ENCODE peak calls at places on chromosomes 16 and 17, in six cellular contexts. One of them, this sample, is unnamed. For H3K27me3 and H3K36me3, the result is how much of the 10 kb centered on the place peaks cover.

GRCh38 chr16:4795828-4796572 is 831 bp downstream of the SMIM22 start:
- DNase-seq in aorta: no peak
- DNase-seq in right atrium auricular region: no peak
- DNase-seq in psoas muscle: no peak
- DNase-seq in H7: no peak
- DNase-seq in tibial artery: no peak
- DNase-seq in this sample: no peak

GRCh38 chr16:68234188-68235104 is 1.5 kb downstream of the ESRP2 start:
- DNase-seq in aorta: no peak
- DNase-seq in right atrium auricular region: no peak
- DNase-seq in psoas muscle: peak
- DNase-seq in H7: peak
- DNase-seq in tibial artery: no peak
- DNase-seq in this sample: no peak

GRCh38 chr16:582218-582613 is 7.7 kb upstream of the RAB40C start:
- DNase-seq in aorta: no peak
- DNase-seq in right atrium auricular region: no peak
- DNase-seq in psoas muscle: no peak
- DNase-seq in H7: peak
- DNase-seq in tibial artery: no peak
- DNase-seq in this sample: no peak

GRCh38 chr17:76121932-76122383 is 18.4 kb upstream of the EXOC7 start:
- DNase-seq in aorta: peak
- DNase-seq in right atrium auricular region: no peak
- DNase-seq in psoas muscle: peak
- DNase-seq in H7: peak
- DNase-seq in tibial artery: no peak
- DNase-seq in this sample: no peak

GRCh38 chr16:80788016-80788415 is 16.4 kb downstream of the CDYL2 start:
- DNase-seq in aorta: no peak
- DNase-seq in right atrium auricular region: no peak
- DNase-seq in psoas muscle: no peak
- DNase-seq in H7: no peak
- DNase-seq in tibial artery: no peak
- DNase-seq in this sample: no peak

GRCh38 chr17:20938244-20938643 is 104.6 kb downstream of the USP22 start:
- DNase-seq in aorta: no peak
- DNase-seq in right atrium auricular region: no peak
- DNase-seq in psoas muscle: no peak
- DNase-seq in H7: peak
- DNase-seq in tibial artery: no peak
- DNase-seq in this sample: no peak

GRCh38 chr16:70157477-70158260 is 15.9 kb upstream of the CLEC18C start:
- DNase-seq in aorta: peak
- DNase-seq in right atrium auricular region: no peak
- DNase-seq in psoas muscle: no peak
- DNase-seq in H7: peak
- DNase-seq in tibial artery: no peak
- DNase-seq in this sample: no peak

GRCh38 chr17:66945451-66945850 is 19.1 kb upstream of the CACNG4 start:
- DNase-seq in aorta: no peak
- DNase-seq in right atrium auricular region: no peak
- DNase-seq in psoas muscle: peak
- DNase-seq in H7: no peak
- DNase-seq in tibial artery: no peak
- DNase-seq in this sample: peak

GRCh38 chr17:74283371-74283673 is 9.3 kb downstream of the DNAI2 start:
- DNase-seq in aorta: no peak
- DNase-seq in right atrium auricular region: no peak
- DNase-seq in psoas muscle: no peak
- DNase-seq in H7: no peak
- DNase-seq in tibial artery: no peak
- DNase-seq in this sample: no peak

GRCh38 chr17:77423589-77424451 is 283.1 kb downstream of the SEC14L1 start:
- DNase-seq in aorta: peak
- DNase-seq in right atrium auricular region: peak
- DNase-seq in psoas muscle: peak
- DNase-seq in H7: no peak
- DNase-seq in tibial artery: peak
- DNase-seq in this sample: no peak

GRCh38 chr16:53061701-53062159 is 6.9 kb downstream of the CHD9 start:
- DNase-seq in aorta: no peak
- DNase-seq in right atrium auricular region: no peak
- DNase-seq in psoas muscle: no peak
- DNase-seq in H7: no peak
- DNase-seq in tibial artery: peak
- DNase-seq in this sample: no peak

GRCh38 chr17:80636356-80637285 is 92.0 kb downstream of the RPTOR start:
- DNase-seq in aorta: no peak
- DNase-seq in right atrium auricular region: no peak
- DNase-seq in psoas muscle: no peak
- DNase-seq in H7: no peak
- DNase-seq in tibial artery: no peak
- DNase-seq in this sample: no peak

GRCh38 chr17:65442691-65443090 is 118.8 kb downstream of the AXIN2 start:
- DNase-seq in aorta: no peak
- DNase-seq in right atrium auricular region: no peak
- DNase-seq in psoas muscle: no peak
- DNase-seq in H7: no peak
- DNase-seq in tibial artery: no peak
- DNase-seq in this sample: no peak

GRCh38 chr17:42562845-42563509 is 1.0 kb downstream of the COASY start:
- DNase-seq in aorta: peak
- DNase-seq in right atrium auricular region: no peak
- DNase-seq in psoas muscle: peak
- DNase-seq in H7: peak
- DNase-seq in tibial artery: no peak
- DNase-seq in this sample: no peak

GRCh38 chr16:24758373-24758772 is 28.9 kb downstream of the TNRC6A start:
- DNase-seq in aorta: no peak
- DNase-seq in right atrium auricular region: no peak
- DNase-seq in psoas muscle: no peak
- DNase-seq in H7: no peak
- DNase-seq in tibial artery: no peak
- DNase-seq in this sample: no peak

DNA sequence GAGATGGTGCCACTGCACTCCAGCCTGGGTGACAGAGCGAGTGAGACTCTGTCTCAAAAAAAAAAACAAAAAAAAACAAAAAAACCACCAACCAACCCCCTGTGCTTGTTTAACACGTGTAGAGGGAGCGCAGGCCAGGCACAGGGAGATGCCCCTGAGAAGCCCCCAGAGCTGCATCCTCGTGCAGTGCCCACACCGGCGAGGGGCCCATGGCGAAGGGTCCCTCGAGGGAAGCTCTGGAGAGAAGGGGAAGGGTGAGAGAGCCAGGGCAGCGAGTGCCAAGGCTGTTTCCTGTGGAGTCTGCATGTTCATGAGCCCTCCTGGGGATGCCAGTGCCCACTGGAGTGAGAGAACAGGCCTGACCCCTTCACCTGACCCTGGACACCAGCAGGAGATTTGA is 47.8 kb upstream of the GSE1 start:
- DNase-seq in aorta: no peak
- DNase-seq in right atrium auricular region: no peak
- DNase-seq in psoas muscle: no peak
- DNase-seq in H7: no peak
- DNase-seq in tibial artery: no peak
- DNase-seq in this sample: no peak
- H3K27me3 ChIP-seq in aorta: under half
- H3K27me3 ChIP-seq in right atrium auricular region: under half
- H3K27me3 ChIP-seq in psoas muscle: under half
- H3K27me3 ChIP-seq in H7: under half
- H3K27me3 ChIP-seq in tibial artery: under half
- H3K27me3 ChIP-seq in this sample: under half

DNA sequence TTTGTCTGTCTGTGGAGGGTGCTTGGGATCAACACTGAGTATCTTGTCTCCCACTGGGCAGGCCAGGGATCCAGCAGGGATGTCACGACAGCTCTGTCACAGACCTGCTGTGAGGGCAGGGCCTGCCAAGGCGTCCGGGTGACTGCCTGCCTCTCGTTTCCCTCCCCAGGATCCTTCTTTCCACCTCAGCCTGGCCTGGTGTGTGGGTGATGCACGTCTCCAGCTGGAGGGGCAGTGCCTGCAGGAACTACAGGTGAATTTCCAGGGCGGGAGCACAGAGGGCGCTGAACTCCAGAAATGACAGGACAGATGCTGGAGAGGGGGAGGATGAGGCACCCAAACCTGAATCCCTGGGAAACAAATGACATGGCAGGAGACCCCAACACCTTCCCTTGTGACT is 6.8 kb upstream of the MMP15 start:
- DNase-seq in aorta: peak
- DNase-seq in right atrium auricular region: no peak
- DNase-seq in psoas muscle: peak
- DNase-seq in H7: peak
- DNase-seq in tibial artery: no peak
- DNase-seq in this sample: no peak
- H3K36me3 ChIP-seq in aorta: under half
- H3K36me3 ChIP-seq in right atrium auricular region: under half
- H3K36me3 ChIP-seq in psoas muscle: under half
- H3K36me3 ChIP-seq in H7: under half
- H3K36me3 ChIP-seq in tibial artery: under half
- H3K36me3 ChIP-seq in this sample: under half

DNA sequence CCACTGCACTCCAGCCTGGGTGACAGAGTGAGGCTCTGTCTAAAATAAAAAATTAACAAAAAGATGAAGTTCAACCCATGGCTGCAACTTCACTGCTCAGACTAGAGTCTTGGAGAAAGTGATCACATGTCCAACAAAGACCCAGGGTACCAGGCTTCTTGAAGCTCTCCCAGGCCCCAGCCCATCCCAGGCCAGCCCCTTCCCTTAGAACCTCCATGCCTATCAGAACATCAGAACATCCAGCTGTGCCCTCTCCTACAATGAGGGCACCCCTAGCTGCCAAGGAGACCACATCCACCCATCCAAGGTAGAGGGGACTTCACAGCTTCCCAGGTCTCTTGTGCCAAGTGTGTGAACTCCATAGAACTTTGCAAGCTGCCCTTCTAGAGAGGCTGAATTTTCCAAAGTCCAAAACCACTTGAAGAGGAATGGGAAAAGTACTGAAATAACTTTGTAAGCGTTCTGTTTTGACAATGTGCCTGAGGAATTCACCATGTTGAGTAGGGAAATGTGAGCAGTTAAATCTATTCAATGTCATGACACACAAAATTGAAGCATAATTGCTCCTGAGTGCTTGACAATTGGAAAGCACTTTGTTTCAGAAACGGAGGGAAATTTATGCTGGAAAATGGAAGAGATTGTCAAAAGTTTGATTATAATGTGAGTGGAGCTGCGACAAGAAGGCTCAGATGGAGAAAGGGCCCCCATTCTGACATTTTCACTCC is 230.4 kb downstream of the ZNF423 start:
- DNase-seq in aorta: peak
- DNase-seq in right atrium auricular region: peak
- DNase-seq in psoas muscle: no peak
- DNase-seq in H7: no peak
- DNase-seq in tibial artery: no peak
- DNase-seq in this sample: no peak
- H3K27me3 ChIP-seq in aorta: under half
- H3K27me3 ChIP-seq in right atrium auricular region: under half
- H3K27me3 ChIP-seq in psoas muscle: under half
- H3K27me3 ChIP-seq in H7: under half
- H3K27me3 ChIP-seq in tibial artery: under half
- H3K27me3 ChIP-seq in this sample: under half

DNA sequence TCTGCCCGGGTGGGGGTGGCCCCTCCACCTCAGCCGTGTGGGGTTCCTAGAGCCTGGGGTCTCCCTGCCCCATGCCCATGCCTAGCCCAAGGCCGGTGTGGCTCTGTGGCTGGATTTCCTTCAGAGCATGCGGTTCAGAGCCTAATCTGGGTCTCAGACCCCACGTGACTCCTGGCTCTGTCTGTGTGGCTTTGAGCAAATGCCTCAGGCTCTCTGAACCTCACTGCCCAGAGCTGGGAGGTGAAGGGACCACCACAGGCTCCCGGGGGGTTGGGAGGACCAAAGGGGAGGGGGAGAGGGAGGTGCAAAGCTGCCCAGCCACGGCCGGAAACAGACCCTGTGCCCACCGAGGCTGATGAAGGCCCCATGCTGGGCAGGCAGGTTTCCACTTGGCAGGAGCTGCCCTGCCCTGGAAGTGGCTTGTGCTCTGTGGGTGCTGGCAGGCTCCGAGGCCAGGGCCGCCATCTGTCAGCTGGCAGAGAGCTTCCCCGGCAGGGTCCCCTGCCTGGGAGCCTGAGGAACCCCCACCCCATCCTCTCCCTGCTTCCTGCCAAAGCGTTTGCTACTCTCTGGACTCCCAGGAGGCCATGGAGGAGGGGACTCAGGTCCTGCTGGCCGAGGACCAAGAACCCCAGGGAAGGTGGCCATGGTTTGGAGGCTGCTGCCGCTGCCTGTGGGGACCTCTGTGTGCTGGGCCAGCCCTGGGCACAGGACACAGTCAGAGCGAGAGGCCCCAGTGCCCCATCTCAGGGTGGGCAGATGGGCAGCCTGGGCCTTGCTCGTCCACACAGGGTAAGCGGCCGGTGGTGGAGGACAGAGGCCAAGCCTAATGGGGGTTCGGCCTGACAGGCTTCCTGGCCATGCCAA is 4.0 kb downstream of the CDH15 start:
- DNase-seq in aorta: no peak
- DNase-seq in right atrium auricular region: no peak
- DNase-seq in psoas muscle: no peak
- DNase-seq in H7: no peak
- DNase-seq in tibial artery: no peak
- DNase-seq in this sample: no peak
- H3K36me3 ChIP-seq in aorta: under half
- H3K36me3 ChIP-seq in right atrium auricular region: under half
- H3K36me3 ChIP-seq in psoas muscle: under half
- H3K36me3 ChIP-seq in H7: under half
- H3K36me3 ChIP-seq in tibial artery: under half
- H3K36me3 ChIP-seq in this sample: under half

GRCh38 chr17:30232015-30232821 is 3.3 kb downstream of the SLC6A4 start:
- DNase-seq in aorta: no peak
- DNase-seq in right atrium auricular region: no peak
- DNase-seq in psoas muscle: no peak
- DNase-seq in H7: peak
- DNase-seq in tibial artery: no peak
- DNase-seq in this sample: no peak
- H3K27me3 ChIP-seq in aorta: under half
- H3K27me3 ChIP-seq in right atrium auricular region: under half
- H3K27me3 ChIP-seq in psoas muscle: under half
- H3K27me3 ChIP-seq in H7: under half
- H3K27me3 ChIP-seq in tibial artery: under half
- H3K27me3 ChIP-seq in this sample: half or more

This sample was measured in A673.